ENCODE peak calls at places on chromosomes 16 and 17, in eight cellular contexts. One of them, this sample, is unnamed.

GRCh38 chr17:81378941-81379511 is 16.2 kb upstream of the BAHCC1 start:
- DNase-seq in dorsolateral prefrontal cortex: no peak
- DNase-seq in cardiac fibroblast: no peak
- DNase-seq in substantia nigra: no peak
- DNase-seq in frontal cortex: no peak
- DNase-seq in NCI-H187: no peak
- DNase-seq in NCI-H226: no peak
- DNase-seq in testis: no peak
- DNase-seq in this sample: no peak

GRCh38 chr17:1399366-1399678 is 700 bp downstream of the YWHAE start:
- DNase-seq in dorsolateral prefrontal cortex: no peak
- DNase-seq in cardiac fibroblast: no peak
- DNase-seq in substantia nigra: no peak
- DNase-seq in frontal cortex: no peak
- DNase-seq in NCI-H187: no peak
- DNase-seq in NCI-H226: peak; percentile 12
- DNase-seq in testis: no peak
- DNase-seq in this sample: no peak

GRCh38 chr17:5971969-5972368 is 98.2 kb upstream of the WSCD1 start:
- DNase-seq in dorsolateral prefrontal cortex: no peak
- DNase-seq in cardiac fibroblast: no peak
- DNase-seq in substantia nigra: no peak
- DNase-seq in frontal cortex: no peak
- DNase-seq in NCI-H187: no peak
- DNase-seq in NCI-H226: no peak
- DNase-seq in testis: no peak
- DNase-seq in this sample: no peak

GRCh38 chr16:73268311-73268997 is 220.5 kb upstream of the ZFHX3 start:
- DNase-seq in dorsolateral prefrontal cortex: peak; percentile 45
- DNase-seq in cardiac fibroblast: peak; percentile 10
- DNase-seq in substantia nigra: peak; percentile 7
- DNase-seq in frontal cortex: peak; percentile 20
- DNase-seq in NCI-H187: no peak
- DNase-seq in NCI-H226: no peak
- DNase-seq in testis: no peak
- DNase-seq in this sample: peak; percentile 36

GRCh38 chr16:2467301-2468141 is 3.6 kb upstream of the NTN3 start:
- DNase-seq in dorsolateral prefrontal cortex: peak; percentile 84
- DNase-seq in cardiac fibroblast: peak; percentile 76
- DNase-seq in substantia nigra: peak; percentile 85
- DNase-seq in frontal cortex: peak; percentile 93
- DNase-seq in NCI-H187: peak; percentile 72
- DNase-seq in NCI-H226: peak; percentile 74
- DNase-seq in testis: peak; percentile 83
- DNase-seq in this sample: peak; percentile 62

GRCh38 chr16:56212144-56212543 is 20.9 kb downstream of the GNAO1 start:
- DNase-seq in dorsolateral prefrontal cortex: no peak
- DNase-seq in cardiac fibroblast: no peak
- DNase-seq in substantia nigra: no peak
- DNase-seq in frontal cortex: no peak
- DNase-seq in NCI-H187: no peak
- DNase-seq in NCI-H226: no peak
- DNase-seq in testis: no peak
- DNase-seq in this sample: no peak

GRCh38 chr17:12961655-12962054 is 56.2 kb downstream of the ELAC2 start:
- DNase-seq in dorsolateral prefrontal cortex: no peak
- DNase-seq in cardiac fibroblast: no peak
- DNase-seq in substantia nigra: no peak
- DNase-seq in frontal cortex: no peak
- DNase-seq in NCI-H187: no peak
- DNase-seq in NCI-H226: no peak
- DNase-seq in testis: no peak
- DNase-seq in this sample: no peak

GRCh38 chr16:68350951-68351350 is 40.1 kb downstream of the PRMT7 start:
- DNase-seq in dorsolateral prefrontal cortex: no peak
- DNase-seq in cardiac fibroblast: no peak
- DNase-seq in substantia nigra: no peak
- DNase-seq in frontal cortex: no peak
- DNase-seq in NCI-H187: no peak
- DNase-seq in NCI-H226: no peak
- DNase-seq in testis: no peak
- DNase-seq in this sample: no peak

GRCh38 chr16:72969812-72970211 is 78.1 kb downstream of the ZFHX3 start:
- DNase-seq in dorsolateral prefrontal cortex: no peak
- DNase-seq in cardiac fibroblast: no peak
- DNase-seq in substantia nigra: no peak
- DNase-seq in frontal cortex: no peak
- DNase-seq in NCI-H187: no peak
- DNase-seq in NCI-H226: no peak
- DNase-seq in testis: no peak
- DNase-seq in this sample: no peak

GRCh38 chr17:83119987-83120864 is 40.8 kb downstream of the METRNL start:
- DNase-seq in dorsolateral prefrontal cortex: no peak
- DNase-seq in cardiac fibroblast: no peak
- DNase-seq in substantia nigra: no peak
- DNase-seq in frontal cortex: no peak
- DNase-seq in NCI-H187: no peak
- DNase-seq in NCI-H226: no peak
- DNase-seq in testis: no peak
- DNase-seq in this sample: no peak

GRCh38 chr17:2103456-2103855 is 48.6 kb downstream of the HIC1 start:
- DNase-seq in dorsolateral prefrontal cortex: no peak
- DNase-seq in cardiac fibroblast: no peak
- DNase-seq in substantia nigra: no peak
- DNase-seq in frontal cortex: no peak
- DNase-seq in NCI-H187: no peak
- DNase-seq in NCI-H226: no peak
- DNase-seq in testis: no peak
- DNase-seq in this sample: no peak

GRCh38 chr17:28747046-28747691 is 3.4 kb downstream of the TRAF4 start:
- DNase-seq in dorsolateral prefrontal cortex: peak; percentile 73
- DNase-seq in cardiac fibroblast: no peak
- DNase-seq in substantia nigra: peak; percentile 68
- DNase-seq in frontal cortex: no peak
- DNase-seq in NCI-H187: no peak
- DNase-seq in NCI-H226: peak; percentile 33
- DNase-seq in testis: no peak
- DNase-seq in this sample: peak; percentile 58

GRCh38 chr17:57762375-57762916 is 17.3 kb upstream of the CCDC182 start:
- DNase-seq in dorsolateral prefrontal cortex: no peak
- DNase-seq in cardiac fibroblast: no peak
- DNase-seq in substantia nigra: no peak
- DNase-seq in frontal cortex: no peak
- DNase-seq in NCI-H187: no peak
- DNase-seq in NCI-H226: no peak
- DNase-seq in testis: no peak
- DNase-seq in this sample: no peak

GRCh38 chr16:4846503-4846900 is 586 bp downstream of the GLYR1 start:
- DNase-seq in dorsolateral prefrontal cortex: peak; percentile 74
- DNase-seq in cardiac fibroblast: peak; percentile 61
- DNase-seq in substantia nigra: peak; percentile 43
- DNase-seq in frontal cortex: no peak
- DNase-seq in NCI-H187: no peak
- DNase-seq in NCI-H226: peak; percentile 9
- DNase-seq in testis: peak; percentile 79
- DNase-seq in this sample: no peak

GRCh38 chr17:14389656-14390055 is 88.8 kb downstream of the HS3ST3B1 start:
- DNase-seq in dorsolateral prefrontal cortex: no peak
- DNase-seq in cardiac fibroblast: no peak
- DNase-seq in substantia nigra: no peak
- DNase-seq in frontal cortex: no peak
- DNase-seq in NCI-H187: no peak
- DNase-seq in NCI-H226: no peak
- DNase-seq in testis: no peak
- DNase-seq in this sample: no peak

GRCh38 chr17:80063815-80064585 is 27.6 kb downstream of the CCDC40 start:
- DNase-seq in dorsolateral prefrontal cortex: peak; percentile 75
- DNase-seq in cardiac fibroblast: peak; percentile 68
- DNase-seq in substantia nigra: peak; percentile 42
- DNase-seq in frontal cortex: no peak
- DNase-seq in NCI-H187: no peak
- DNase-seq in NCI-H226: no peak
- DNase-seq in testis: peak; percentile 20
- DNase-seq in this sample: no peak

GRCh38 chr17:258906-259305 is 77.5 kb upstream of the DOC2B start:
- DNase-seq in dorsolateral prefrontal cortex: no peak
- DNase-seq in cardiac fibroblast: no peak
- DNase-seq in substantia nigra: no peak
- DNase-seq in frontal cortex: no peak
- DNase-seq in NCI-H187: no peak
- DNase-seq in NCI-H226: no peak
- DNase-seq in testis: no peak
- DNase-seq in this sample: no peak

GRCh38 chr17:68184816-68185436 is 62.9 kb upstream of the AMZ2 start:
- DNase-seq in dorsolateral prefrontal cortex: no peak
- DNase-seq in cardiac fibroblast: no peak
- DNase-seq in substantia nigra: no peak
- DNase-seq in frontal cortex: no peak
- DNase-seq in NCI-H187: no peak
- DNase-seq in NCI-H226: no peak
- DNase-seq in testis: no peak
- DNase-seq in this sample: no peak

GRCh38 chr16:9499921-9500593 is 408.6 kb downstream of the HAPSTR1 start:
- DNase-seq in dorsolateral prefrontal cortex: no peak
- DNase-seq in cardiac fibroblast: no peak
- DNase-seq in substantia nigra: no peak
- DNase-seq in frontal cortex: no peak
- DNase-seq in NCI-H187: no peak
- DNase-seq in NCI-H226: no peak
- DNase-seq in testis: no peak
- DNase-seq in this sample: no peak

GRCh38 chr16:26930776-26931175 is 136.0 kb upstream of the C16orf82 start:
- DNase-seq in dorsolateral prefrontal cortex: no peak
- DNase-seq in cardiac fibroblast: no peak
- DNase-seq in substantia nigra: no peak
- DNase-seq in frontal cortex: no peak
- DNase-seq in NCI-H187: no peak
- DNase-seq in NCI-H226: no peak
- DNase-seq in testis: no peak
- DNase-seq in this sample: no peak

GRCh38 chr16:81784042-81784785 is 5.1 kb downstream of the PLCG2 start:
- DNase-seq in dorsolateral prefrontal cortex: no peak
- DNase-seq in cardiac fibroblast: peak; percentile 8
- DNase-seq in substantia nigra: no peak
- DNase-seq in frontal cortex: no peak
- DNase-seq in NCI-H187: no peak
- DNase-seq in NCI-H226: no peak
- DNase-seq in testis: peak; percentile 87
- DNase-seq in this sample: no peak

GRCh38 chr17:21295036-21295952 is 10.8 kb downstream of the MAP2K3 start:
- DNase-seq in dorsolateral prefrontal cortex: no peak
- DNase-seq in cardiac fibroblast: peak; percentile 30
- DNase-seq in substantia nigra: no peak
- DNase-seq in frontal cortex: no peak
- DNase-seq in NCI-H187: no peak
- DNase-seq in NCI-H226: no peak
- DNase-seq in testis: no peak
- DNase-seq in this sample: no peak

GRCh38 chr16:81838794-81839193 is 59.7 kb downstream of the PLCG2 start:
- DNase-seq in dorsolateral prefrontal cortex: no peak
- DNase-seq in cardiac fibroblast: no peak
- DNase-seq in substantia nigra: no peak
- DNase-seq in frontal cortex: no peak
- DNase-seq in NCI-H187: no peak
- DNase-seq in NCI-H226: peak; percentile 38
- DNase-seq in testis: no peak
- DNase-seq in this sample: no peak

GRCh38 chr17:65183736-65184135 is 46.6 kb downstream of the RGS9 start:
- DNase-seq in dorsolateral prefrontal cortex: no peak
- DNase-seq in cardiac fibroblast: peak; percentile 70
- DNase-seq in substantia nigra: no peak
- DNase-seq in frontal cortex: no peak
- DNase-seq in NCI-H187: no peak
- DNase-seq in NCI-H226: peak; percentile 16
- DNase-seq in testis: no peak
- DNase-seq in this sample: no peak

GRCh38 chr17:47869114-47869513 is 18.2 kb upstream of the SP6 start:
- DNase-seq in dorsolateral prefrontal cortex: no peak
- DNase-seq in cardiac fibroblast: no peak
- DNase-seq in substantia nigra: no peak
- DNase-seq in frontal cortex: no peak
- DNase-seq in NCI-H187: no peak
- DNase-seq in NCI-H226: no peak
- DNase-seq in testis: no peak
- DNase-seq in this sample: no peak

GRCh38 chr16:1000608-1001007 is 19.0 kb downstream of the SOX8 start:
- DNase-seq in dorsolateral prefrontal cortex: no peak
- DNase-seq in cardiac fibroblast: no peak
- DNase-seq in substantia nigra: no peak
- DNase-seq in frontal cortex: no peak
- DNase-seq in NCI-H187: no peak
- DNase-seq in NCI-H226: no peak
- DNase-seq in testis: no peak
- DNase-seq in this sample: no peak

This sample was measured in hypothalamus.